ENCODE peak calls at places on chromosome 1, in five cellular contexts. P is mesothelial cell of epicardium; T is GM10248; G is activated CD8-positive, alpha-beta T cell treated with anti-CD3 and anti-CD28 coated beads for 36 hours; I is AG09319. B is an unnamed sample.

GRCh38 chr1:201505505-201505893 is 1.4 kb downstream of the CSRP1 start:
- DNase-seq in T (no peak), G (no peak), I (no peak), P (no peak), B (no peak)

GRCh38 chr1:235041201-235041600 is 87.4 kb downstream of the TOMM20 start:
- DNase-seq in T (no peak), I (no peak), P (no peak), G (no peak), B (no peak)

GRCh38 chr1:40050863-40051262 is 10.3 kb downstream of the CAP1 start:
- DNase-seq in G (no peak), I (no peak), T (no peak), P (no peak), B (no peak)

GRCh38 chr1:43423672-43424550 is 29.8 kb downstream of the HYI start:
- DNase-seq in T (no peak), I (no peak), P (no peak), G (peak; percentile 21), B (no peak)

GRCh38 chr1:83033682-83034081 is 965.2 kb downstream of the TTLL7 start:
- DNase-seq in I (no peak), P (no peak), G (no peak), T (no peak), B (no peak)

GRCh38 chr1:103309761-103310160 is 201.4 kb upstream of the COL11A1 start:
- DNase-seq in I (no peak), G (no peak), P (no peak), T (no peak), B (no peak)

GRCh38 chr1:68149907-68150306 is 82.4 kb downstream of the WLS start:
- DNase-seq in P (no peak), T (no peak), G (no peak), I (no peak), B (no peak)

GRCh38 chr1:160373696-160374095 is 6.8 kb downstream of the NHLH1 start:
- DNase-seq in G (no peak), T (no peak), I (no peak), P (no peak), B (no peak)

GRCh38 chr1:205263580-205264190 is 35.9 kb downstream of the TMCC2 start:
- DNase-seq in G (no peak), T (no peak), P (no peak), I (no peak), B (no peak)

GRCh38 chr1:172790245-172790644 is 131.3 kb downstream of the FASLG start:
- DNase-seq in G (no peak), P (no peak), I (no peak), T (no peak), B (no peak)

GRCh38 chr1:150165622-150166612 is 16.2 kb downstream of the PLEKHO1 start:
- DNase-seq in P (peak; percentile 56), G (peak; percentile 70), I (no peak), T (peak; percentile 65), B (no peak)

GRCh38 chr1:109864960-109865611 is 45.6 kb upstream of the CSF1 start:
- DNase-seq in P (no peak), T (no peak), I (no peak), G (no peak), B (no peak)

B was measured in progenitor cell of endocrine pancreas.